ENCODE peak calls at places on chromosomes 4 and X, in four cellular contexts. B is SJSA1, O is pancreas, L is psoas muscle. E is an unnamed sample. For H3K4me1, the result is how much of the 10 kb centered on the place peaks cover.

GRCh38 chrX:10327651-10328050 is 170.9 kb downstream of the CLCN4 start:
- DNase-seq in B (no peak), O (no peak), L (no peak), E (no peak)

GRCh38 chr4:158010346-158010745 is 162.5 kb downstream of the GASK1B start:
- DNase-seq in B (no peak), O (no peak), L (no peak), E (no peak)

GRCh38 chr4:164935363-164935762 is 42.1 kb downstream of the TRIM61 start:
- DNase-seq in B (peak), O (no peak), L (no peak), E (no peak)

GRCh38 chr4:121597346-121597934 is 99.3 kb downstream of the ANXA5 start:
- DNase-seq in B (no peak), O (no peak), L (no peak), E (no peak)

GRCh38 chr4:1410491-1411325 is 4.5 kb upstream of the NKX1-1 start:
- DNase-seq in B (no peak), O (peak), L (peak), E (no peak)

GRCh38 chr4:77493829-77494551 is 111.6 kb upstream of the CXCL13 start:
- DNase-seq in B (no peak), O (no peak), L (no peak), E (no peak)

GRCh38 chr4:12146349-12146748 is 717.7 kb upstream of the HS3ST1 start:
- DNase-seq in B (no peak), O (no peak), L (no peak), E (no peak)

GRCh38 chrX:5526191-5526590 is 702.5 kb downstream of the NLGN4X start:
- DNase-seq in B (no peak), O (no peak), L (no peak), E (no peak)

GRCh38 chr4:38612996-38613395 is 51.0 kb upstream of the KLF3 start:
- DNase-seq in B (no peak), O (no peak), L (no peak), E (no peak)

GRCh38 chr4:99087887-99088484 is 602 bp downstream of the ADH5 start:
- DNase-seq in B (peak), O (peak), L (peak), E (no peak)

GRCh38 chr4:141248029-141248428 is 27.3 kb downstream of the ZNF330 start:
- DNase-seq in B (peak), O (no peak), L (peak), E (no peak)

GRCh38 chrX:113058634-113059033 is 218.0 kb upstream of the AMOT start:
- DNase-seq in B (no peak), O (no peak), L (no peak), E (no peak)

GRCh38 chrX:149818652-149819051 is 36.9 kb downstream of the MAGEA9 start:
- DNase-seq in B (no peak), O (no peak), L (no peak), E (no peak)

GRCh38 chr4:7516773-7517144 is 82.0 kb upstream of the PSAPL1 start:
- DNase-seq in B (no peak), O (no peak), L (no peak), E (no peak)

GRCh38 chr4:51943221-51943620 is 76.9 kb downstream of the LRRC66 start:
- DNase-seq in B (peak), O (no peak), L (no peak), E (no peak)

GRCh38 chr4:180913750-180914149 is 1329.5 kb upstream of the TENM3 start:
- DNase-seq in B (peak), O (no peak), L (no peak), E (no peak)

GRCh38 chr4:137692205-137692604 is 159.9 kb upstream of the PCDH18 start:
- DNase-seq in B (no peak), O (no peak), L (no peak), E (no peak)

GRCh38 chr4:152522754-152523153 is 13.1 kb downstream of the FBXW7 start:
- DNase-seq in B (no peak), O (no peak), L (no peak), E (no peak)

GRCh38 chr4:95190751-95191436 is 357.9 kb downstream of the UNC5C start:
- DNase-seq in B (no peak), O (no peak), L (no peak), E (no peak)

GRCh38 chrX:113966791-113967190 is 617.1 kb upstream of the HTR2C start:
- DNase-seq in B (no peak), O (no peak), L (no peak), E (no peak)

GRCh38 chr4:28373601-28374000 is 1513.0 kb downstream of the STIM2 start:
- DNase-seq in B (no peak), O (no peak), L (no peak), E (no peak)

GRCh38 chr4:122921300-122921699 is 1.1 kb downstream of the NUDT6 start:
- DNase-seq in B (no peak), O (no peak), L (no peak), E (no peak)

GRCh38 chr4:46329118-46329976 is 60.6 kb downstream of the GABRA2 start:
- DNase-seq in B (no peak), O (peak), L (no peak), E (peak)

GRCh38 chrX:47091149-47091775 is 13.0 kb downstream of the RGN start:
- DNase-seq in B (peak), O (no peak), L (no peak), E (no peak)

DNA sequence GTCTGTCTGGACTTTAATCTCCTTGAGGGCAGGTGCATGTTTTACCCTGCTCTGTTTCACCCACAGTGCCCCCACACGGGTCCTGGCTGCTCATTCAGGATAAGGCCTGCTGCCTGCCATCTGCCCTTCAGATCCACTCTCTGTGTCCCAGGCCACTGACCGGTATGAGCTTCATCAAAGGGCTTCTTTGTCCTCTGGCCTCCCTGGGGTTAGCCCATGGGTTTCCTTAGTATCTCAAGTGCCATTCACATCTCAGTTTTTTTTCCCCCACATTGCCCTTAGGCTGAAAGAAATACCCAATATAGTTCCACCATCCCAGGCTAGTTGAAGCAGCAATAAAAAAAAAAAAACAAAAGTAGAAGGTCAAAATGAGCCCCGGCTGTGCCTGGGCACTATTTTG is 9.3 kb downstream of the CD99L2 start:
- DNase-seq in B (no peak), O (no peak), L (no peak), E (no peak)
- H3K4me1 ChIP-seq in B (under half), O (under half), L (under half), E (under half)

DNA sequence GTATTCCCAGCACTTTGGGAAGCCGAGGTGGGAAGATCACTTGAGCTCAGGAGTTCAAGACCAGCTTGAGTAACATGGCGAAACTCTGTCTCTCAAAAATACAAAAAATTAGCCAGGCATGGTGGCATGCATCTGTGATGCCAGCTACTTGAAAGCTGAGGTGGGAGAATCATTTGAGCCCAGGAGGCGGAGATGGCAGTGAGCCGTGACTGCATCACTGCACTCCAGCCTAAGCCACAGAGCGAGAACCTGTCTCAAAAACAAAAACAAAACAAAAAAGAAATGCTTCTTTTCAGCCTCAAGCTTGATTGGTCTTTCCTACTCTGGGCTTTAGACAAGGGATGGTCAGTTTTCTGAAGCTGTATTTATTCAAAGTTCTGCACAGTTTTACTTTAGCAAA is 15.8 kb upstream of the DHRSX start:
- DNase-seq in B (no peak), O (no peak), L (no peak), E (no peak)
- H3K4me3 ChIP-seq in B (no peak), O (no peak), L (no peak), E (no peak)

GRCh38 chr4:159222158-159222557 is 119.3 kb downstream of the RAPGEF2 start:
- DNase-seq in B (no peak), O (no peak), L (no peak), E (no peak)
- H3K4me1 ChIP-seq in B (under half), O (under half), L (under half), E (under half)

GRCh38 chr4:71816676-71817303 is 32.9 kb upstream of the GC start:
- DNase-seq in B (no peak), O (no peak), L (no peak), E (no peak)
- H3K4me3 ChIP-seq in B (no peak), O (no peak), L (no peak), E (no peak)

GRCh38 chr4:139858436-139859225 is 193.0 kb downstream of the MGST2 start:
- DNase-seq in B (no peak), O (no peak), L (no peak), E (no peak)
- H3K4me1 ChIP-seq in B (under half), O (under half), L (under half), E (under half)

DNA sequence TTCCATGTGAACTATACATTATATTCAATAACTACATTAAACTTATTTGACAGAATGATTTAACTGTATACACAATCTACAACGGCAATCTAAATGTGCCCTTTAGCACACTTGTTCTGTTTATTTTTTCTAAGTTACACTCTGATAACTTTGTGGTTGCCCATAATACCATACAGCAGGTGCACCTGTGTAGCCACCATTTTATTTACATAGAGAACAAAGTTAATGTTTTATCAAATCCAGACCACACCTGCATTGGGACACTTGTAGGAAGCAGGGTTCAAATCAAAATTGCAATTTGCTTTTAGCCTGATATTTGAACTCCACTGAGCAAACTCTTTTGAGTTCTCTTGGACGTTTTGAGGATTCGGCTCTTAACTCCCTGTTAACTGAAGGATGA is 275.8 kb downstream of the CFAP299 start:
- DNase-seq in B (no peak), O (no peak), L (no peak), E (no peak)
- H3K4me3 ChIP-seq in B (no peak), O (no peak), L (no peak), E (no peak)

E was measured in Panc1.